ENCODE peak calls at places on chromosomes 6 and 20, in ten cellular contexts. E is MM.1S; Y is DMS79; M is stimulated activated CD4-positive, alpha-beta T cell treated with anti-CD3 and anti-CD28 coated beads, Interleukin-2, amount 100 ng/mL, for 24 hours; S is head of caudate nucleus; D is NCI-H1436; L is activated T-helper 1 cell treated with anti-CD3 and anti-CD28 coated beads, Interleukin-12 subunit alpha, Interleukin-12 subunit beta, Interleukin-2, Interleukin-4 antibody, amounts not matched to agents 30 ng/mL and 10 ng/mL and 1 ng/mL, durations not matched to agents 14 hours and 24 hours and 36 hours; P is NCI-H748 treated with DMSO at 0.1 percent for 48 hours; J is T-helper 9 cell; C is amniotic stem cell. I is an unnamed sample.

GRCh38 chr6:110287462-110288341 is 70.4 kb downstream of the METTL24 start:
- DNase-seq in E (no peak), Y (no peak), M (no peak), S (no peak), D (no peak), L (no peak), P (no peak), J (no peak), C (no peak), I (no peak)

GRCh38 chr6:55794136-55794812 is 81.1 kb downstream of the BMP5 start:
- DNase-seq in E (no peak), Y (no peak), M (no peak), S (no peak), D (no peak), L (no peak), P (no peak), J (no peak), C (peak; percentile 78), I (no peak)

GRCh38 chr20:49867453-49868215 is 47.7 kb downstream of the SPATA2 start:
- DNase-seq in E (no peak), Y (no peak), M (no peak), S (no peak), D (no peak), L (no peak), P (no peak), J (no peak), C (no peak), I (no peak)

GRCh38 chr6:36536873-36537547 is 10.3 kb downstream of the STK38 start:
- DNase-seq in E (no peak), Y (no peak), M (no peak), S (no peak), D (no peak), L (no peak), P (no peak), J (no peak), C (no peak), I (no peak)

GRCh38 chr6:60643870-60644269 is 1642.2 kb downstream of the KHDRBS2 start:
- DNase-seq in E (no peak), Y (no peak), M (no peak), S (no peak), D (no peak), L (no peak), P (no peak), J (no peak), C (no peak), I (no peak)

GRCh38 chr6:29531668-29532067 is 27.9 kb downstream of the UBD start:
- DNase-seq in E (no peak), Y (no peak), M (peak; percentile 35), S (no peak), D (no peak), L (no peak), P (no peak), J (no peak), C (no peak), I (no peak)

GRCh38 chr6:169950558-169950957 is 199.1 kb downstream of the ERMARD start:
- DNase-seq in E (peak; percentile 10), Y (no peak), M (peak; percentile 18), S (no peak), D (peak; percentile 53), L (no peak), P (peak; percentile 6), J (no peak), C (no peak), I (peak; percentile 57)

GRCh38 chr20:17505664-17506517 is 25.3 kb downstream of the BFSP1 start:
- DNase-seq in E (no peak), Y (no peak), M (peak; percentile 61), S (no peak), D (no peak), L (peak; percentile 16), P (no peak), J (peak; percentile 12), C (no peak), I (no peak)

GRCh38 chr20:31542201-31542842 is 28.1 kb downstream of the HM13 start:
- DNase-seq in E (no peak), Y (no peak), M (no peak), S (no peak), D (no peak), L (no peak), P (no peak), J (no peak), C (no peak), I (no peak)

GRCh38 chr6:102662851-102663250 is 1269.3 kb downstream of the GRIK2 start:
- DNase-seq in E (no peak), Y (no peak), M (no peak), S (no peak), D (no peak), L (no peak), P (no peak), J (no peak), C (no peak), I (no peak)

GRCh38 chr6:111030008-111031006 is 48.5 kb downstream of the RPF2 start:
- DNase-seq in E (no peak), Y (no peak), M (no peak), S (no peak), D (no peak), L (no peak), P (no peak), J (no peak), C (no peak), I (no peak)

GRCh38 chr6:138115191-138115590 is 8.0 kb upstream of the PERP start:
- DNase-seq in E (peak; percentile 44), Y (peak; percentile 13), M (no peak), S (no peak), D (no peak), L (no peak), P (peak; percentile 44), J (no peak), C (no peak), I (peak; percentile 35)

GRCh38 chr6:16836186-16836981 is 75.1 kb upstream of the ATXN1 start:
- DNase-seq in E (peak; percentile 71), Y (no peak), M (no peak), S (no peak), D (no peak), L (no peak), P (no peak), J (no peak), C (no peak), I (no peak)

GRCh38 chr6:159691133-159691962 is 1.7 kb downstream of the SOD2 start:
- DNase-seq in E (peak; percentile 37), Y (no peak), M (no peak), S (peak; percentile 37), D (peak; percentile 17), L (peak; percentile 16), P (peak; percentile 11), J (no peak), C (peak; percentile 55), I (peak; percentile 75)

GRCh38 chr6:621916-622315 is 35.0 kb downstream of the HUS1B start:
- DNase-seq in E (no peak), Y (no peak), M (no peak), S (no peak), D (no peak), L (no peak), P (no peak), J (no peak), C (no peak), I (no peak)